ENCODE peak calls at places on chromosomes 12 and 14, in four cellular contexts. W, X, D and O are unnamed samples.
A peak's percentile ranks its signal among the peaks of the same experiment; 100 is the strongest.

GRCh38 chr14:105420141-105420975 is 731 bp downstream of the MTA1 start:
- DNase-seq in D (no peak), W (no peak), X (no peak), O (no peak)

GRCh38 chr12:130169256-130169655 is 7.0 kb downstream of the FZD10 start:
- DNase-seq in W (no peak), D (no peak), X (peak; percentile 93), O (no peak)

GRCh38 chr12:124774462-124775167 is 89.0 kb downstream of the SCARB1 start:
- DNase-seq in W (no peak), D (no peak), X (no peak), O (peak; percentile 28)

GRCh38 chr12:131786331-131786730 is 41.9 kb upstream of the MMP17 start:
- DNase-seq in X (no peak), D (no peak), W (no peak), O (no peak)

GRCh38 chr12:116053479-116054195 is 223.9 kb downstream of the MED13L start:
- DNase-seq in D (no peak), X (no peak), W (no peak), O (peak; percentile 79)

GRCh38 chr14:71728386-71728785 is 203.8 kb upstream of the RGS6 start:
- DNase-seq in D (no peak), X (no peak), W (no peak), O (no peak)

GRCh38 chr14:105168496-105168978 is at the start of gene JAG2:
- DNase-seq in X (peak; percentile 77), D (peak; percentile 69), W (peak; percentile 70), O (peak; percentile 31)

GRCh38 chr12:113439606-113440030 is 17.4 kb downstream of the SDSL start:
- DNase-seq in D (peak; percentile 74), W (peak; percentile 10), X (peak; percentile 43), O (peak; percentile 22)

GRCh38 chr12:130137141-130138018 is 24.9 kb upstream of the FZD10 start:
- DNase-seq in D (no peak), X (no peak), W (peak; percentile 17), O (no peak)

GRCh38 chr12:38892090-38892786 is 13.2 kb downstream of the CPNE8 start:
- DNase-seq in W (no peak), D (peak; percentile 54), X (no peak), O (peak; percentile 37)

GRCh38 chr12:57899010-57899662 is 42.2 kb upstream of the ATP23 start:
- DNase-seq in X (no peak), D (no peak), W (peak; percentile 34), O (no peak)

GRCh38 chr12:22672951-22673350 is 48.0 kb downstream of the ETNK1 start:
- DNase-seq in W (no peak), X (no peak), D (no peak), O (no peak)

GRCh38 chr12:5882511-5883185 is 62.4 kb downstream of the ANO2 start:
- DNase-seq in D (no peak), X (no peak), W (no peak), O (no peak)